ENCODE peak calls at places on chromosomes 2 and 18, in four cellular contexts. O is A549, A is HepG2, X is H1. C is an unnamed sample.
A peak's percentile ranks its signal among the peaks of the same experiment; 100 is the strongest.

GRCh38 chr18:32160547-32160946 is 29.3 kb upstream of the MEP1B start:
- DNase-seq in A (peak; percentile 10), O (no peak), X (no peak), C (no peak)

GRCh38 chr2:219272995-219273394 is 6.2 kb upstream of the DNAJB2 start:
- DNase-seq in X (no peak), A (no peak), O (no peak), C (no peak)

GRCh38 chr2:9966491-9967022 is 15.1 kb downstream of the GRHL1 start:
- DNase-seq in O (no peak), X (no peak), A (no peak), C (no peak)

GRCh38 chr2:150698016-150698661 is 210.7 kb upstream of the RND3 start:
- DNase-seq in X (no peak), A (no peak), O (no peak), C (no peak)

GRCh38 chr2:60811491-60812370 is 55.7 kb downstream of the PAPOLG start:
- DNase-seq in O (no peak), X (no peak), A (no peak), C (no peak)

GRCh38 chr2:203436496-203436895 is 98.6 kb downstream of the RAPH1 start:
- DNase-seq in O (no peak), A (no peak), X (no peak), C (no peak)

GRCh38 chr2:241412144-241412543 is 56.1 kb downstream of the FARP2 start:
- DNase-seq in O (no peak), A (no peak), X (no peak), C (peak; percentile 25)

GRCh38 chr2:19408592-19408991 is 50.2 kb upstream of the OSR1 start:
- DNase-seq in X (no peak), O (no peak), A (peak; percentile 24), C (no peak)

GRCh38 chr18:60372598-60372997 is at the start of gene MC4R:
- DNase-seq in O (peak; percentile 12), X (no peak), A (no peak), C (no peak)

GRCh38 chr2:119706196-119706595 is 27.2 kb downstream of the TMEM177 start:
- DNase-seq in O (no peak), A (no peak), X (no peak), C (no peak)

GRCh38 chr2:219416233-219416598 is 2.0 kb upstream of the DES start:
- DNase-seq in X (no peak), A (no peak), O (no peak), C (no peak)

GRCh38 chr2:226514895-226515294 is 284.7 kb downstream of the IRS1 start:
- DNase-seq in O (peak; percentile 16), A (no peak), X (no peak), C (no peak)

GRCh38 chr2:63056309-63057065 is 5.9 kb downstream of the OTX1 start:
- DNase-seq in O (no peak), X (peak; percentile 56), A (no peak), C (no peak)

GRCh38 chr2:65655000-65655399 is 222.6 kb upstream of the SPRED2 start:
- DNase-seq in X (no peak), O (no peak), A (no peak), C (no peak)

GRCh38 chr2:54838585-54839035 is 115.1 kb downstream of the EML6 start:
- DNase-seq in A (peak; percentile 52), X (peak; percentile 81), O (peak; percentile 69), C (peak; percentile 65)

GRCh38 chr2:226636586-226636985 is 163.0 kb downstream of the IRS1 start:
- DNase-seq in X (no peak), O (no peak), A (no peak), C (no peak)

GRCh38 chr2:72255540-72255939 is 107.9 kb upstream of the CYP26B1 start:
- DNase-seq in A (no peak), X (no peak), O (no peak), C (no peak)

GRCh38 chr2:239520811-239521517 is 120.1 kb upstream of the HDAC4 start:
- DNase-seq in X (no peak), O (no peak), A (no peak), C (no peak)

GRCh38 chr2:233535276-233535675 is 31.3 kb downstream of the USP40 start:
- DNase-seq in X (no peak), A (no peak), O (no peak), C (no peak)

GRCh38 chr18:32213693-32214092 is 23.9 kb downstream of the MEP1B start:
- DNase-seq in A (peak; percentile 76), X (no peak), O (no peak), C (no peak)

GRCh38 chr2:214587442-214587841 is 176.6 kb downstream of the VWC2L start:
- DNase-seq in A (peak; percentile 9), X (peak; percentile 52), O (no peak), C (peak; percentile 3)

GRCh38 chr2:69185807-69186206 is 172.8 kb downstream of the ANTXR1 start:
- DNase-seq in O (no peak), A (no peak), X (no peak), C (no peak)

GRCh38 chr2:189885368-189885767 is 101.1 kb downstream of the PMS1 start:
- DNase-seq in O (no peak), A (no peak), X (no peak), C (no peak)

GRCh38 chr2:3641181-3641580 is 16.8 kb upstream of the ALLC start:
- DNase-seq in A (no peak), X (peak; percentile 41), O (no peak), C (no peak)

GRCh38 chr18:68874361-68874760 is 76.5 kb downstream of the CCDC102B start:
- DNase-seq in A (no peak), X (no peak), O (no peak), C (no peak)

DNA sequence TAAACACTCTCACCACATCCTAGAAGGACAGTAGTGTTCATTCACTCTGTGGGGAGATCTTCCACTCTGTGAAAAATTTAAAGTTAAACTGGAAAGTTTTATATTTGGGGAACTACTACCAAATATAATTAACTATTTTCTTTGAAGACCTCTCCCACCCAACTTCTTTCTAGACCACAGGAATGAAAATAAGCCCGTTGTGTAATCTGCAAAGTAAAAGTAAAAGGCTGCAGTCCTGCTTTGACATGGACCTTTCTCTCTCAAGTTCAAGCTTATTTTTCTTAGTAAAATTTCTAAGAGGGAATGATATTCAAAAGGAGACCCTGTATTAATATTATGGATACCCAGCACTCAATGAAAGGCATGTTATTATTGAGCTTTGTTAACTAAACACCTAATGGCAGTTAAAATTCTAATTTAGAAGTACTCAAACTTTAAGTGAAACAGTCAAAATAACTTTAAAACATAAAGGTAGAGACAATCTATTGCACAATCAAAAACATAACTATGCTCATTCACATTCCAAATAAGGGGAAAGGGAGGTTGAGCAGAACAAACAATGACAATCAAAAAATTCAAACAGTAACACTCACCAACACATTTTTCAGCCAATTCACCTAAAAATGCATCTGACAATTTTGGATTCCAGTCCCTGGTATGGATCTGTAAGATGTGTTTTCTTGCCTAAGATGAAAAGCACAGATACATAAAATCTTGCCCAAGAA is 98.5 kb downstream of the ATAD2B start:
- DNase-seq in X (no peak), O (no peak), A (no peak), C (no peak)
- TF ChIP-seq PHF8 in X (no peak), O (no peak), A (no peak), C (no peak)

DNA sequence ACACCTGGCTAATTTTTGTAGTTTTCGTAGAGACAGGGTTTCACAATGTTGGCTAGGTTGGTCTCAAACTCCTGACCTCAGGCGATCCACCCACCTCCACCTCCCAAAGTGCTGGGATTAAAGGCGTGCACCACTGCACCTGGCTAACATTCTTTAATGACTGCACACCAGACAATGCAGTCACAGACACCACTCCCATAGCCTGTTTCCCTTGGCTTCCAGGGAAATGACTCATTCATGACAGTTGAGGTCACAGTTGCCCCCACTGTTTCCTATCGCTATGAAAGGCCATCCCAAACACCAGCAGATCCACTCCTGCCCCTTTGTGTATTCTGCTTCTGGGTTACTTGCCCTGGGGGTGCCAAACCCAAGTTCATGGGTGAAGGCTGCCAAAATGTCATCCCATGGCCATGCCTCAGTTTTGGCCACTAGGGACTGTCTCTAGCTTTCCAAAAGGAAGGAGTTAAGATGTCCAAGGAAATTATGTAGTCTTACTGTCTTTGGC is 8.7 kb downstream of the CHMP1B start:
- DNase-seq in O (peak; percentile 67), X (peak; percentile 32), A (peak; percentile 83), C (peak; percentile 64)
- H3K4me3 ChIP-seq in O (peak overlapping the region; percentile 54), X (no peak overlapping the region), A (peak overlapping the region; percentile 4), C (no peak overlapping the region)

GRCh38 chr18:25463726-25464125 is 111.8 kb upstream of the ZNF521 start:
- DNase-seq in A (no peak), X (no peak), O (no peak), C (no peak)

GRCh38 chr18:25465152-25465790 is 113.3 kb upstream of the ZNF521 start:
- DNase-seq in O (no peak), X (no peak), A (no peak), C (no peak)

GRCh38 chr18:25464211-25464610 is 112.2 kb upstream of the ZNF521 start:
- DNase-seq in A (no peak), X (no peak), O (no peak), C (no peak)

GRCh38 chr18:25467226-25468065 is 115.5 kb upstream of the ZNF521 start:
- DNase-seq in X (no peak), O (no peak), A (no peak), C (no peak)
- TF ChIP-seq PHF8 in X (no peak), O (no peak), A (no peak), C (no peak)

GRCh38 chr2:160305081-160305750 is 105.1 kb upstream of the ITGB6 start:
- DNase-seq in O (no peak), X (no peak), A (no peak), C (no peak)

GRCh38 chr2:160308476-160308875 is 108.4 kb upstream of the ITGB6 start:
- DNase-seq in A (no peak), O (no peak), X (no peak), C (no peak)

GRCh38 chr2:160308915-160309314 is 108.8 kb upstream of the ITGB6 start:
- DNase-seq in A (no peak), X (no peak), O (no peak), C (no peak)

GRCh38 chr2:160309585-160309984 is 109.5 kb upstream of the ITGB6 start:
- DNase-seq in A (no peak), X (no peak), O (no peak), C (no peak)

GRCh38 chr2:160306985-160307384 is 106.9 kb upstream of the ITGB6 start:
- DNase-seq in O (no peak), X (no peak), A (no peak), C (no peak)
- H3K4me3 ChIP-seq in O (no peak overlapping the region), X (no peak overlapping the region), A (no peak overlapping the region), C (no peak overlapping the region)

DNA sequence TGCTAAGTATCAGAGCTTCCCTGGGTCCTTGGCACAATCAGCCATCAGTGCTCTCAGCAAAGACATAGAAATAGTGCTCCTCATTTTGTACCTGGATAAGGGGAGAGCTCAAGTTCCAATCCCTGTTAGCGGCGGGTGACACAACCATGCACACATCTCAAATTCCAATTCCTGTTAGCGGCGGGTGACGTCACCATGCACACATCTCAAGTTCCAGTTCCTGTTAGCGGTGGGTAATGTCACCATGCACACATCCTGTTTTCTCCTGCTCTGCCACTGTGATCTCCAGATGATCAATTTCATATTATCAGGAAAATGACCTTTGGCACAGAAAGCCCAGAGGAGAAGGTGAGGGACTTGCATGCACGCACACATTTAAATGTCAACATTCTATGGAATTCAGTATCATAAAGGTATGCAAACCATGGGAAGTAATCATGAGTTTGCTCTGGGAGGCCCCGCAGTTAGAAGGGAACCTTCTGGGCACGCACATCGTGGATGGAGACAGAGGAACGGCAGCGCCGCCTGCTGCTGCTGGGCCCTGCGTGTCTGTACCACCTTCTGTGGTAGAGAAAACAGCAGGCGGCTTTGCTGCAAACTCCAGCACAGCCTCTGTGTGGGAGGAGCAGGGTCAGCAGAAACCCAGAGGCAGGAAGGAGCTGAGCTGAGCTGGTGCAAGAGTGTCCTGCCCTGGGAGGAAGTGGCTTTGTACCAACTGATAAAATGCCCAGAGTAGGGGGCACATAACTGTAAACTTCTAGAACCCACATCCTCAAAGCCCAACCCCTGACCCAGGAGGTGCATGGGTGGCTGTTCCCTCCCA is 77.8 kb downstream of the MBP start:
- DNase-seq in X (no peak), O (peak; percentile 66), A (peak; percentile 87), C (peak; percentile 47)
- TF ChIP-seq PHF8 in X (no peak), O (no peak), A (no peak), C (no peak)

C was measured in K562.